ENCODE peak calls at places on chromosome 9, in eight cellular contexts. R, P, O, V, U, H, B and E are unnamed samples. For H3K27me3, the result is how much of the 10 kb centered on the place peaks cover.

GRCh38 chr9:32069169-32069813 is 315.2 kb upstream of the ACO1 start:
- DNase-seq in R (no peak), P (no peak), O (no peak), V (no peak), U (no peak), H (no peak), B (no peak), E (no peak)

GRCh38 chr9:100070642-100071041 is 28.2 kb downstream of the ERP44 start:
- DNase-seq in R (no peak), P (no peak), O (no peak), V (no peak), U (no peak), H (no peak), B (no peak), E (no peak)

GRCh38 chr9:93960221-93960970 is 5.2 kb upstream of the BARX1 start:
- DNase-seq in R (no peak), P (peak), O (no peak), V (no peak), U (no peak), H (no peak), B (no peak), E (no peak)

GRCh38 chr9:33151007-33151557 is 16.1 kb downstream of the B4GALT1 start:
- DNase-seq in R (no peak), P (peak), O (no peak), V (no peak), U (no peak), H (peak), B (peak), E (peak)

GRCh38 chr9:116658265-116658664 is 28.8 kb upstream of the TRIM32 start:
- DNase-seq in R (no peak), P (no peak), O (no peak), V (no peak), U (no peak), H (no peak), B (no peak), E (no peak)

GRCh38 chr9:103399535-103399934 is 404.4 kb downstream of the CYLC2 start:
- DNase-seq in R (no peak), P (no peak), O (no peak), V (no peak), U (no peak), H (no peak), B (no peak), E (no peak)

GRCh38 chr9:127660886-127661285 is 45.9 kb upstream of the CFAP157 start:
- DNase-seq in R (no peak), P (no peak), O (no peak), V (no peak), U (no peak), H (no peak), B (no peak), E (no peak)

GRCh38 chr9:70438341-70438924 is 24.0 kb upstream of the KLF9 start:
- DNase-seq in R (peak), P (peak), O (peak), V (no peak), U (no peak), H (no peak), B (peak), E (peak)

GRCh38 chr9:7045361-7045760 is 287.6 kb downstream of the KDM4C start:
- DNase-seq in R (no peak), P (no peak), O (no peak), V (no peak), U (no peak), H (no peak), B (no peak), E (no peak)

GRCh38 chr9:88173378-88173999 is 35.2 kb upstream of the SPATA31C2 start:
- DNase-seq in R (no peak), P (no peak), O (no peak), V (no peak), U (no peak), H (no peak), B (peak), E (no peak)

GRCh38 chr9:5817776-5818336 is 15.1 kb downstream of the ERMP1 start:
- DNase-seq in R (no peak), P (no peak), O (no peak), V (no peak), U (no peak), H (no peak), B (no peak), E (no peak)

GRCh38 chr9:132923346-132923902 is 21.0 kb downstream of the TSC1 start:
- DNase-seq in R (no peak), P (no peak), O (no peak), V (no peak), U (no peak), H (no peak), B (no peak), E (no peak)

GRCh38 chr9:122252796-122253195 is 11.8 kb downstream of the RBM18 start:
- DNase-seq in R (no peak), P (no peak), O (no peak), V (no peak), U (no peak), H (no peak), B (no peak), E (no peak)

GRCh38 chr9:87206064-87206661 is 258.9 kb upstream of the GAS1 start:
- DNase-seq in R (no peak), P (no peak), O (no peak), V (no peak), U (no peak), H (no peak), B (no peak), E (no peak)

GRCh38 chr9:121267689-121268597 is at the start of gene GSN:
- DNase-seq in R (peak), P (peak), O (peak), V (peak), U (peak), H (peak), B (peak), E (peak)

GRCh38 chr9:115595951-115596742 is 478.2 kb upstream of the TNC start:
- DNase-seq in R (no peak), P (no peak), O (no peak), V (no peak), U (no peak), H (no peak), B (no peak), E (no peak)

GRCh38 chr9:127081250-127082185 is 40.9 kb downstream of the ANGPTL2 start:
- DNase-seq in R (no peak), P (peak), O (no peak), V (no peak), U (no peak), H (no peak), B (no peak), E (no peak)

GRCh38 chr9:16325966-16326365 is 544.5 kb downstream of the BNC2 start:
- DNase-seq in R (no peak), P (peak), O (no peak), V (no peak), U (no peak), H (no peak), B (no peak), E (no peak)

GRCh38 chr9:89215342-89215741 is 36.7 kb upstream of the SHC3 start:
- DNase-seq in R (no peak), P (no peak), O (no peak), V (no peak), U (no peak), H (no peak), B (no peak), E (no peak)
- H3K27me3 ChIP-seq in R (under half), P (under half), O (under half), V (under half), U (under half), H (under half), B (under half), E (under half)

DNA sequence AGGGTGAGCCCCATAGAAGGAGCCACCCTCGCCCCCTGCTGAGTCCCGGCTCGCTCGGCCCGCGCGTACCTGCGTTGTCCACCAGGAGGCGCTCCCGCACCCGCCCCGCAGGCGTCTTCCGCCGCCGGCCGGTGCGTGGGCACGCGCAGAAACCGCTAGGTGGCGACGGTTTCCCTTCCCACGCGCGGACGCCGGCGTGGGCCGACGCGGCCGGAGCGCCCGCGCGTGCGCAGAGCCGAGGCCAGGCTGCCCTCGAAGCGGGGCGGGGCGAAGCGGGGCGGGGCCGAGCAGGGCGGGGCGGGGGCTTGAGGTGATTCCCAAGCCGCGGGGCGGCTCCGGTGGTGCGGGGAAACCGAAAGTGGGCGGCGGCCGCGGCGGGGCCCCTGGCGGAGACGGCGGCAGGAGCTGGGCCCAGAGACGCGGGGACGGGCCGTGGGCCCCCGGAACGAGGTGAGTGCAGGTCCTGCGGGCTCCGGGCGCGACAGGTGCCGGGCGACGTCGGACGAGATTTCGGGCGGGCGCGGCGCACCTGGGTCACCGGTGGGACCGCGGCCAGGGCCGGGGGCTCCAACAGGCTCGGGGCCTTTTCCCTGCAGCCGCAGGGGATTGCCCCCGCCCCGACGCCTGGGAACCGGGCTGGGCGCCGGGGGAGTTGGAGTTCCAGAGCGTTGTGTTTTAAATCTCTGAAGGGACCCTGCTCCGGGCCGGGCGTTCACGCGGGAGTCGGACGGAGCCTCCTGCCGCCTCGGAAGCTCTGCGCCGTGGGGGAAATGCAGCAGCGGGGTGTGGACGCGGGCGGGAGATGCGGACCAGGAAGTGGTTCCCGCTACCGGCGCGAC is at the start of gene TDRD7:
- DNase-seq in R (peak), P (peak), O (peak), V (peak), U (peak), H (peak), B (peak), E (peak)
- TF ChIP-seq POLR2A in R (peak), P (no peak), O (no peak), V (no peak), U (no peak), H (peak), B (peak), E (peak)

DNA sequence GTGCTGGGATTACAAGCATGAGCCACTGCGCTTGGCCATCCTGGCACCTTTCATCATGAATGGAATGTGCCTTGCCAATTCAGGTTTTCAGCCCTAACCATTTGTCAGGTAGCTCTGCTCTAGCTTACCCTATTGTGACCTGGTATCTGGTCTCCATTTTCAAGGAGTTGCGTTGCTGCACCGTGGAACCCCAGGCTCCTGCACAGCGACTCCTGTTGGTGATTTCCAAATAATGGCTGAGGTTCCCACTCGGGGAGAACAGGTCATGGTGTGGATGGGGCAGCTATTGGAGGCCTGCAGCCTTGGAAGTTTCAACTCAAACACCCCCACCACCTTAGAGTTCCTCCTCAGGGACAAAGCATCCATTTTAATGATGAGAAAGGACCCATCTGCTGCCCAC is 18.7 kb upstream of the CTSV start:
- DNase-seq in R (no peak), P (no peak), O (no peak), V (no peak), U (no peak), H (no peak), B (no peak), E (no peak)
- TF ChIP-seq CTCF in R (no peak), P (no peak), O (no peak), V (no peak), U (no peak), H (no peak), B (no peak), E (no peak)

GRCh38 chr9:36985769-36986547 is 48.1 kb downstream of the PAX5 start:
- DNase-seq in R (no peak), P (no peak), O (no peak), V (no peak), U (no peak), H (no peak), B (no peak), E (no peak)
- H3K27me3 ChIP-seq in R (under half), P (under half), O (half or more), V (under half), U (half or more), H (under half), B (under half), E (under half)

GRCh38 chr9:37995348-37995737 is 73.7 kb downstream of the SHB start:
- DNase-seq in R (no peak), P (no peak), O (no peak), V (no peak), U (no peak), H (no peak), B (no peak), E (no peak)
- TF ChIP-seq POLR2A in R (no peak), P (no peak), O (no peak), V (no peak), U (no peak), H (no peak), B (no peak), E (no peak)

GRCh38 chr9:90726215-90726614 is 75.4 kb upstream of the SYK start:
- DNase-seq in R (no peak), P (no peak), O (no peak), V (no peak), U (no peak), H (no peak), B (no peak), E (no peak)
- TF ChIP-seq CTCF in R (no peak), P (no peak), O (no peak), V (no peak), U (no peak), H (no peak), B (no peak), E (no peak)

GRCh38 chr9:84669008-84669292 is 579 bp upstream of the NTRK2 start:
- DNase-seq in R (no peak), P (no peak), O (no peak), V (no peak), U (no peak), H (no peak), B (no peak), E (no peak)
- H3K27me3 ChIP-seq in R (under half), P (under half), O (under half), V (under half), U (under half), H (under half), B (under half), E (under half)

GRCh38 chr9:136849960-136850865 is 1.0 kb downstream of the PHPT1 start:
- DNase-seq in R (no peak), P (no peak), O (no peak), V (no peak), U (no peak), H (no peak), B (peak), E (peak)

GRCh38 chr9:136852664-136853595 is 784 bp downstream of the MAMDC4 start:
- DNase-seq in R (no peak), P (peak), O (no peak), V (no peak), U (no peak), H (peak), B (peak), E (peak)

GRCh38 chr9:136851941-136852663 is at the start of gene MAMDC4:
- DNase-seq in R (no peak), P (no peak), O (no peak), V (no peak), U (no peak), H (no peak), B (peak), E (peak)

GRCh38 chr9:136849038-136849959 is at the start of gene PHPT1:
- DNase-seq in R (peak), P (peak), O (peak), V (peak), U (peak), H (peak), B (peak), E (peak)

DNA sequence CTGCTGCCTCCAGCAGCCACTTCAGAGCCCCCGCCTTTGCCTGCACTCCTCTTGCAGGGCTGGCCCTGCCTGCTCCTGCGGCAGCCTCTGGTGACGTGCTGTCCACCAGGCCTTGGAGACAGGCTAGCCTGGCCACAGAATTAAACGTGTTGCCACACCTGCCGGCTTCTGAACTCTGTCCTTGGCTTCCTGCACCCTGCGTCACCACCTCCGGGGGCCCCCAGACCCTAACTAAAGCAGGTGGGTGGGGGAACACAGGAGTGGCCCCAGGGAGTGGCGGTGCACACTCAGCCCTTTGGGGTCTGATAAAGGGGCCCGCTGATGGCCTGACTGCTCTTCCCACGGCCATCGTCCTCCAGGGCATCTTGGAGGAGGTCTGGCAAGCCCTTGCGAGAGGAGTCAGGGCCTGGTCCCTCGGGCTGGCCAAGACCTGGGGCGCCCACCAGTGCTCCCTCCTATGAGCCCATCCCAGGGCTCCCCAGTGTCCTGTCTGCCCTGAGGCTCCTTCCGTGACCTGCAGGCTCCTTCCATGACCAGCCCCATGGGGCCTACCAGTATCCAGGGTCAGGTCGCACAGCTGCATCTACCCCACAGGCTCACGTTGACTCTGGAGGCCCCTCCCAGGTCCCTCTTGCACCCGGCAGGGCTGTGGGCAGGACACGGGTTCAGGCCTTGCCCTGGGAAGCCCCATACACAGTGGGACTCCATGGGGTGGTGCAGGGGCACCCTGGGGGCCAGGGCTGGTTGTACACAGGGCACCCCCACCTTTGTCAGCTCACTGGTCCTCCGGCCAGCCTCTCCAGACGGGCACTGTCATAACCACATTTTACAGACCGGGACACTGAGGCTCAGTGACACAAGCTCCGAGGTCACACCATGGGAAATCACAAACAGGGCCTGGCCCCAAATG is 1.0 kb upstream of the MAMDC4 start:
- DNase-seq in R (no peak), P (no peak), O (no peak), V (no peak), U (no peak), H (no peak), B (peak), E (peak)
- TF ChIP-seq POLR2A in R (no peak), P (no peak), O (no peak), V (no peak), U (no peak), H (no peak), B (no peak), E (no peak)

DNA sequence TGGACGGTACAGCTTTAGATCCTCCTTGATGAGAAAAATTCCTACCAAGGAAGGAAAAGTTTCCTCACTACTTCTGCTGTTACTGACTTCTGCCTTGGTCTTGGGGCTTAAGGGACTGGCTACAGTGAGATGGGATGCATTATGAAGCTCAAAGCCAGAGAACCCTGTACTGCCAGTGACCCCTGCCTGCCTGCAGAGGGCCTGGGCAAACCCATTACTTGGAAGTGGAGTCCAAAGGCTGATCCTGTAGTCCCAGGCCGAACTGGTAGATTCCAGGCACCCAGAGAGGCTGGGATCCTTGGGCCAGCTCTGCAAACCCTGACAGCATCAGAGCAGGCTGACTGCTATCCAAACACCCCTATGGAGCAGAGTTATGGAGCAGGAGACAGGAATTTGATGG is 25.7 kb upstream of the NR5A1 start:
- DNase-seq in R (no peak), P (no peak), O (no peak), V (no peak), U (no peak), H (no peak), B (no peak), E (no peak)
- TF ChIP-seq CTCF in R (no peak), P (no peak), O (no peak), V (no peak), U (no peak), H (no peak), B (no peak), E (no peak)

DNA sequence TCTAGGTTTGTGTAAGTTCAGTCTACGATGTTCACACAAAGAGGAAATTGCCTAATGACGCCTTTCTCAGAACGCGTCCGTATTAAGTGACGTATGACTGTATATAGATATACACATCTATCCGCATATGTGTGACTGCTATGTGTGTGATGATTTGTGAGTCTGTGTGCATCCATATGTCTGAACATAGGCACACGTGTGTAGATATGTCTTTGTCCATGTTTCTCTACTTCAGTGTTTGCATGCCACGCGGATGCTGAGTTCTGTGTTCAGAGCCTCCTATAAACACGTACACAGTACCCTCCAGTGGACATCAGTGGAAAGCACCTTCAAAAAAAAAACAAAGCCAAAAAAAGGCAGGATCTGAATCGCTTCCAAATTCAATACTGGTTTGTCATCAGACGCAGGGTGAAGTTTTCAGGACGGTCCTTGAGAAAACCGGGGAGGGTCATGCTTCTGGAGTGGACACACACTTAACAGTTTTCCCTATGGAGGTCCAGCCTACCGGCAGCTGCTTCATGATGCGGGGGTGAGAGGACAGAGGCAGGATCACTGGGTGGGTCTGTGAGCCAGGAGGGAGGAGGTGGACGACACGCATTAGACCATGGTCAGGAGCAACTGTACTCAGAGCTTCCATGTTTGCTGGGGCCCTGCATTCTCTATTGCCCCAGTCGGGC is 29.5 kb upstream of the ALDH1B1 start:
- DNase-seq in R (peak), P (no peak), O (no peak), V (no peak), U (no peak), H (peak), B (peak), E (peak)
- H3K27me3 ChIP-seq in R (under half), P (under half), O (under half), V (under half), U (under half), H (under half), B (under half), E (under half)